ENCODE peak calls at places on chromosomes 7 and 10, in four cellular contexts. One of them, this sample, is unnamed.

GRCh38 chr10:14560274-14560673 is 214.4 kb downstream of the FAM107B start:
- DNase-seq in stimulated activated CD8-positive, alpha-beta memory T cell treated with anti-CD3 and anti-CD28 coated beads, Interleukin-4, amount 100 ng/mL, for 4 hours: peak
- DNase-seq in activated T-cell treated with anti-CD3 and anti-CD28 coated beads for 1 hour: peak
- DNase-seq in GM23248: peak
- DNase-seq in this sample: no peak

GRCh38 chr7:47591655-47592572 is 10.0 kb upstream of the TNS3 start:
- DNase-seq in stimulated activated CD8-positive, alpha-beta memory T cell treated with anti-CD3 and anti-CD28 coated beads, Interleukin-4, amount 100 ng/mL, for 4 hours: no peak
- DNase-seq in activated T-cell treated with anti-CD3 and anti-CD28 coated beads for 1 hour: no peak
- DNase-seq in GM23248: peak
- DNase-seq in this sample: no peak

GRCh38 chr7:92639956-92640355 is 49.8 kb upstream of the FAM133B start:
- DNase-seq in stimulated activated CD8-positive, alpha-beta memory T cell treated with anti-CD3 and anti-CD28 coated beads, Interleukin-4, amount 100 ng/mL, for 4 hours: no peak
- DNase-seq in activated T-cell treated with anti-CD3 and anti-CD28 coated beads for 1 hour: no peak
- DNase-seq in GM23248: no peak
- DNase-seq in this sample: no peak

GRCh38 chr10:50992972-50993766 is 81.1 kb upstream of the PRKG1 start:
- DNase-seq in stimulated activated CD8-positive, alpha-beta memory T cell treated with anti-CD3 and anti-CD28 coated beads, Interleukin-4, amount 100 ng/mL, for 4 hours: no peak
- DNase-seq in activated T-cell treated with anti-CD3 and anti-CD28 coated beads for 1 hour: no peak
- DNase-seq in GM23248: peak
- DNase-seq in this sample: no peak

GRCh38 chr10:50561266-50561665 is 62.5 kb downstream of the SGMS1 start:
- DNase-seq in stimulated activated CD8-positive, alpha-beta memory T cell treated with anti-CD3 and anti-CD28 coated beads, Interleukin-4, amount 100 ng/mL, for 4 hours: no peak
- DNase-seq in activated T-cell treated with anti-CD3 and anti-CD28 coated beads for 1 hour: no peak
- DNase-seq in GM23248: peak
- DNase-seq in this sample: no peak

GRCh38 chr10:128050937-128051336 is 75.3 kb downstream of the MKI67 start:
- DNase-seq in stimulated activated CD8-positive, alpha-beta memory T cell treated with anti-CD3 and anti-CD28 coated beads, Interleukin-4, amount 100 ng/mL, for 4 hours: no peak
- DNase-seq in activated T-cell treated with anti-CD3 and anti-CD28 coated beads for 1 hour: no peak
- DNase-seq in GM23248: peak
- DNase-seq in this sample: no peak

GRCh38 chr10:16016688-16017087 is 156.4 kb upstream of the MINDY3 start:
- DNase-seq in stimulated activated CD8-positive, alpha-beta memory T cell treated with anti-CD3 and anti-CD28 coated beads, Interleukin-4, amount 100 ng/mL, for 4 hours: no peak
- DNase-seq in activated T-cell treated with anti-CD3 and anti-CD28 coated beads for 1 hour: no peak
- DNase-seq in GM23248: no peak
- DNase-seq in this sample: no peak

GRCh38 chr7:66905689-66906088 is 15.3 kb upstream of the TMEM248 start:
- DNase-seq in stimulated activated CD8-positive, alpha-beta memory T cell treated with anti-CD3 and anti-CD28 coated beads, Interleukin-4, amount 100 ng/mL, for 4 hours: no peak
- DNase-seq in activated T-cell treated with anti-CD3 and anti-CD28 coated beads for 1 hour: no peak
- DNase-seq in GM23248: peak
- DNase-seq in this sample: no peak

GRCh38 chr7:116455009-116455408 is 44.5 kb upstream of the CAV2 start:
- DNase-seq in stimulated activated CD8-positive, alpha-beta memory T cell treated with anti-CD3 and anti-CD28 coated beads, Interleukin-4, amount 100 ng/mL, for 4 hours: no peak
- DNase-seq in activated T-cell treated with anti-CD3 and anti-CD28 coated beads for 1 hour: no peak
- DNase-seq in GM23248: peak
- DNase-seq in this sample: no peak

GRCh38 chr7:133912916-133913697 is 214.0 kb upstream of the LRGUK start:
- DNase-seq in stimulated activated CD8-positive, alpha-beta memory T cell treated with anti-CD3 and anti-CD28 coated beads, Interleukin-4, amount 100 ng/mL, for 4 hours: no peak
- DNase-seq in activated T-cell treated with anti-CD3 and anti-CD28 coated beads for 1 hour: no peak
- DNase-seq in GM23248: peak
- DNase-seq in this sample: no peak

GRCh38 chr10:59465089-59465488 is 102.7 kb upstream of the FAM13C start:
- DNase-seq in stimulated activated CD8-positive, alpha-beta memory T cell treated with anti-CD3 and anti-CD28 coated beads, Interleukin-4, amount 100 ng/mL, for 4 hours: no peak
- DNase-seq in activated T-cell treated with anti-CD3 and anti-CD28 coated beads for 1 hour: no peak
- DNase-seq in GM23248: peak
- DNase-seq in this sample: no peak

GRCh38 chr7:909358-910329 is 33.3 kb downstream of the GET4 start:
- DNase-seq in stimulated activated CD8-positive, alpha-beta memory T cell treated with anti-CD3 and anti-CD28 coated beads, Interleukin-4, amount 100 ng/mL, for 4 hours: no peak
- DNase-seq in activated T-cell treated with anti-CD3 and anti-CD28 coated beads for 1 hour: no peak
- DNase-seq in GM23248: peak
- DNase-seq in this sample: no peak

GRCh38 chr10:18334116-18334867 is 194.1 kb downstream of the CACNB2 start:
- DNase-seq in stimulated activated CD8-positive, alpha-beta memory T cell treated with anti-CD3 and anti-CD28 coated beads, Interleukin-4, amount 100 ng/mL, for 4 hours: no peak
- DNase-seq in activated T-cell treated with anti-CD3 and anti-CD28 coated beads for 1 hour: no peak
- DNase-seq in GM23248: peak
- DNase-seq in this sample: no peak

GRCh38 chr7:150753826-150754603 is 16.8 kb downstream of the GIMAP5 start:
- DNase-seq in stimulated activated CD8-positive, alpha-beta memory T cell treated with anti-CD3 and anti-CD28 coated beads, Interleukin-4, amount 100 ng/mL, for 4 hours: no peak
- DNase-seq in activated T-cell treated with anti-CD3 and anti-CD28 coated beads for 1 hour: no peak
- DNase-seq in GM23248: peak
- DNase-seq in this sample: no peak

GRCh38 chr7:137934176-137934826 is 67.6 kb downstream of the CREB3L2 start:
- DNase-seq in stimulated activated CD8-positive, alpha-beta memory T cell treated with anti-CD3 and anti-CD28 coated beads, Interleukin-4, amount 100 ng/mL, for 4 hours: no peak
- DNase-seq in activated T-cell treated with anti-CD3 and anti-CD28 coated beads for 1 hour: no peak
- DNase-seq in GM23248: no peak
- DNase-seq in this sample: no peak

GRCh38 chr10:2392145-2392812 is 655.0 kb upstream of the ADARB2 start:
- DNase-seq in stimulated activated CD8-positive, alpha-beta memory T cell treated with anti-CD3 and anti-CD28 coated beads, Interleukin-4, amount 100 ng/mL, for 4 hours: no peak
- DNase-seq in activated T-cell treated with anti-CD3 and anti-CD28 coated beads for 1 hour: no peak
- DNase-seq in GM23248: no peak
- DNase-seq in this sample: peak

GRCh38 chr7:29189743-29190201 is 4.8 kb upstream of the CHN2 start:
- DNase-seq in stimulated activated CD8-positive, alpha-beta memory T cell treated with anti-CD3 and anti-CD28 coated beads, Interleukin-4, amount 100 ng/mL, for 4 hours: no peak
- DNase-seq in activated T-cell treated with anti-CD3 and anti-CD28 coated beads for 1 hour: peak
- DNase-seq in GM23248: peak
- DNase-seq in this sample: no peak

GRCh38 chr10:17426263-17426600 is 28.2 kb downstream of the ST8SIA6 start:
- DNase-seq in stimulated activated CD8-positive, alpha-beta memory T cell treated with anti-CD3 and anti-CD28 coated beads, Interleukin-4, amount 100 ng/mL, for 4 hours: no peak
- DNase-seq in activated T-cell treated with anti-CD3 and anti-CD28 coated beads for 1 hour: no peak
- DNase-seq in GM23248: no peak
- DNase-seq in this sample: no peak

GRCh38 chr10:12608761-12609160 is 259.4 kb downstream of the CAMK1D start:
- DNase-seq in stimulated activated CD8-positive, alpha-beta memory T cell treated with anti-CD3 and anti-CD28 coated beads, Interleukin-4, amount 100 ng/mL, for 4 hours: no peak
- DNase-seq in activated T-cell treated with anti-CD3 and anti-CD28 coated beads for 1 hour: no peak
- DNase-seq in GM23248: no peak
- DNase-seq in this sample: no peak

GRCh38 chr10:114822771-114823463 is 1.3 kb downstream of the FHIP2A start:
- DNase-seq in stimulated activated CD8-positive, alpha-beta memory T cell treated with anti-CD3 and anti-CD28 coated beads, Interleukin-4, amount 100 ng/mL, for 4 hours: no peak
- DNase-seq in activated T-cell treated with anti-CD3 and anti-CD28 coated beads for 1 hour: no peak
- DNase-seq in GM23248: peak
- DNase-seq in this sample: no peak

GRCh38 chr7:123208793-123209192 is 9.0 kb upstream of the SLC13A1 start:
- DNase-seq in stimulated activated CD8-positive, alpha-beta memory T cell treated with anti-CD3 and anti-CD28 coated beads, Interleukin-4, amount 100 ng/mL, for 4 hours: no peak
- DNase-seq in activated T-cell treated with anti-CD3 and anti-CD28 coated beads for 1 hour: no peak
- DNase-seq in GM23248: no peak
- DNase-seq in this sample: no peak

GRCh38 chr7:50369408-50370026 is 65.0 kb downstream of the IKZF1 start:
- DNase-seq in stimulated activated CD8-positive, alpha-beta memory T cell treated with anti-CD3 and anti-CD28 coated beads, Interleukin-4, amount 100 ng/mL, for 4 hours: no peak
- DNase-seq in activated T-cell treated with anti-CD3 and anti-CD28 coated beads for 1 hour: no peak
- DNase-seq in GM23248: peak
- DNase-seq in this sample: no peak

GRCh38 chr7:130430841-130431713 is 9.7 kb downstream of the CEP41 start:
- DNase-seq in stimulated activated CD8-positive, alpha-beta memory T cell treated with anti-CD3 and anti-CD28 coated beads, Interleukin-4, amount 100 ng/mL, for 4 hours: no peak
- DNase-seq in activated T-cell treated with anti-CD3 and anti-CD28 coated beads for 1 hour: no peak
- DNase-seq in GM23248: peak
- DNase-seq in this sample: no peak

GRCh38 chr10:52252322-52252721 is 61.8 kb upstream of the DKK1 start:
- DNase-seq in stimulated activated CD8-positive, alpha-beta memory T cell treated with anti-CD3 and anti-CD28 coated beads, Interleukin-4, amount 100 ng/mL, for 4 hours: no peak
- DNase-seq in activated T-cell treated with anti-CD3 and anti-CD28 coated beads for 1 hour: no peak
- DNase-seq in GM23248: no peak
- DNase-seq in this sample: no peak

GRCh38 chr7:82050134-82050533 is 280.3 kb upstream of the HGF start:
- DNase-seq in stimulated activated CD8-positive, alpha-beta memory T cell treated with anti-CD3 and anti-CD28 coated beads, Interleukin-4, amount 100 ng/mL, for 4 hours: no peak
- DNase-seq in activated T-cell treated with anti-CD3 and anti-CD28 coated beads for 1 hour: no peak
- DNase-seq in GM23248: peak
- DNase-seq in this sample: no peak

GRCh38 chr10:6108631-6109443 is 20.0 kb downstream of the RBM17 start:
- DNase-seq in stimulated activated CD8-positive, alpha-beta memory T cell treated with anti-CD3 and anti-CD28 coated beads, Interleukin-4, amount 100 ng/mL, for 4 hours: no peak
- DNase-seq in activated T-cell treated with anti-CD3 and anti-CD28 coated beads for 1 hour: no peak
- DNase-seq in GM23248: peak
- DNase-seq in this sample: no peak

GRCh38 chr10:128046934-128047251 is 79.3 kb downstream of the MKI67 start:
- DNase-seq in stimulated activated CD8-positive, alpha-beta memory T cell treated with anti-CD3 and anti-CD28 coated beads, Interleukin-4, amount 100 ng/mL, for 4 hours: no peak
- DNase-seq in activated T-cell treated with anti-CD3 and anti-CD28 coated beads for 1 hour: no peak
- DNase-seq in GM23248: no peak
- DNase-seq in this sample: no peak

GRCh38 chr10:1156921-1157614 is 100.9 kb downstream of the WDR37 start:
- DNase-seq in stimulated activated CD8-positive, alpha-beta memory T cell treated with anti-CD3 and anti-CD28 coated beads, Interleukin-4, amount 100 ng/mL, for 4 hours: no peak
- DNase-seq in activated T-cell treated with anti-CD3 and anti-CD28 coated beads for 1 hour: no peak
- DNase-seq in GM23248: no peak
- DNase-seq in this sample: no peak

This sample was measured in esophagus squamous epithelium.